ENCODE peak calls at places on chromosomes 12 and 14, in four cellular contexts. A is NCI-H1092, S is tibial artery, V is Caco-2. Z is an unnamed sample.

GRCh38 chr14:32259368-32260013 is 56.4 kb upstream of the RNU6-8 start:
- DNase-seq in V (peak), A (no peak), S (no peak), Z (peak)

GRCh38 chr14:101226603-101227425 is 323.3 kb upstream of the RTL1 start:
- DNase-seq in A (no peak), S (no peak), V (peak), Z (peak)

GRCh38 chr14:50116221-50116956 is at the start of gene VCPKMT:
- DNase-seq in V (peak), A (peak), S (peak), Z (peak)

GRCh38 chr14:92973265-92973797 is 50.4 kb downstream of the CHGA start:
- DNase-seq in V (no peak), A (peak), S (peak), Z (peak)

GRCh38 chr12:47819902-47820630 is at the start of gene HDAC7:
- DNase-seq in S (peak), V (peak), A (peak), Z (peak)

GRCh38 chr12:89345376-89345775 is 6.9 kb downstream of the DUSP6 start:
- DNase-seq in S (no peak), A (no peak), V (no peak), Z (no peak)

GRCh38 chr12:71070416-71071155 is 87.2 kb downstream of the TSPAN8 start:
- DNase-seq in V (no peak), A (no peak), S (no peak), Z (no peak)

GRCh38 chr14:105993814-105994213 is 467.4 kb downstream of the TMEM121 start:
- DNase-seq in S (no peak), V (no peak), A (no peak), Z (no peak)

GRCh38 chr14:104132981-104133380 is 5.4 kb upstream of the KIF26A start:
- DNase-seq in A (no peak), S (peak), V (peak), Z (no peak)

GRCh38 chr14:52033131-52033642 is 35.7 kb downstream of the NID2 start:
- DNase-seq in S (no peak), A (no peak), V (no peak), Z (no peak)

GRCh38 chr14:59252772-59253500 is 64.5 kb downstream of the DAAM1 start:
- DNase-seq in S (no peak), A (no peak), V (no peak), Z (no peak)

GRCh38 chr12:104669851-104670337 is 213.1 kb downstream of the CHST11 start:
- DNase-seq in A (no peak), S (no peak), V (no peak), Z (peak)

GRCh38 chr12:71694099-71694820 is 8.4 kb downstream of the TMEM19 start:
- DNase-seq in V (no peak), S (no peak), A (no peak), Z (no peak)

GRCh38 chr14:73833530-73834257 is 17.9 kb upstream of the PTGR2 start:
- DNase-seq in A (no peak), V (no peak), S (no peak), Z (no peak)

GRCh38 chr12:39777465-39777864 is 157.9 kb upstream of the ABCD2 start:
- DNase-seq in S (no peak), V (no peak), A (no peak), Z (no peak)

GRCh38 chr12:14272954-14273910 is 92.2 kb upstream of the ATF7IP start:
- DNase-seq in S (no peak), A (peak), V (no peak), Z (no peak)

GRCh38 chr12:48788852-48789775 is at the start of gene ADCY6:
- DNase-seq in V (peak), A (peak), S (peak), Z (no peak)

GRCh38 chr12:76901628-76902386 is 23.0 kb upstream of the CSRP2 start:
- DNase-seq in V (no peak), A (no peak), S (no peak), Z (no peak)

GRCh38 chr12:55974308-55974724 is 438 bp downstream of the RAB5B start:
- DNase-seq in S (no peak), A (no peak), V (peak), Z (peak)

GRCh38 chr12:116528498-116528897 is 30.7 kb upstream of the MAP1LC3B2 start:
- DNase-seq in S (no peak), A (no peak), V (no peak), Z (no peak)

GRCh38 chr14:34843011-34843554 is 32.1 kb downstream of the BAZ1A start:
- DNase-seq in V (no peak), S (no peak), A (no peak), Z (no peak)

GRCh38 chr14:75460402-75460801 is 32.6 kb downstream of the JDP2 start:
- DNase-seq in V (no peak), S (no peak), A (no peak), Z (no peak)

Z was measured in DND-41.